ENCODE peak calls at places on chromosomes 4 and X, in seven cellular contexts. K, N, Q, Y, V, F and S are unnamed samples.

GRCh38 chrX:131081772-131082755 is 23.9 kb downstream of the ARHGAP36 start:
- DNase-seq in K (no peak), N (no peak), Q (no peak), Y (no peak), V (no peak), F (peak; percentile 44), S (no peak)

GRCh38 chrX:27883468-27884092 is 75.8 kb downstream of the MAGEB10 start:
- DNase-seq in K (no peak), N (no peak), Q (no peak), Y (no peak), V (no peak), F (peak; percentile 63), S (no peak)

GRCh38 chr4:142547974-142548373 is 298.1 kb downstream of the INPP4B start:
- DNase-seq in K (no peak), N (no peak), Q (no peak), Y (no peak), V (no peak), F (no peak), S (no peak)

GRCh38 chr4:40182979-40183378 is 13.9 kb upstream of the RHOH start:
- DNase-seq in K (no peak), N (no peak), Q (no peak), Y (no peak), V (no peak), F (no peak), S (no peak)

GRCh38 chrX:17812763-17813162 is 48.3 kb downstream of the RAI2 start:
- DNase-seq in K (no peak), N (no peak), Q (no peak), Y (no peak), V (no peak), F (peak; percentile 49), S (no peak)

GRCh38 chr4:120801171-120801758 is 121.3 kb downstream of the PRDM5 start:
- DNase-seq in K (no peak), N (no peak), Q (no peak), Y (no peak), V (no peak), F (no peak), S (peak; percentile 31)

GRCh38 chr4:140238353-140239041 is 84.5 kb upstream of the MAML3 start:
- DNase-seq in K (peak; percentile 59), N (peak; percentile 91), Q (no peak), Y (peak; percentile 81), V (peak; percentile 95), F (peak; percentile 69), S (peak; percentile 99)

GRCh38 chrX:154827624-154828408 is 6.6 kb downstream of the SMIM9 start:
- DNase-seq in K (no peak), N (no peak), Q (peak; percentile 79), Y (no peak), V (no peak), F (no peak), S (no peak)

GRCh38 chr4:116397291-116397690 is 688.1 kb downstream of the TRAM1L1 start:
- DNase-seq in K (no peak), N (no peak), Q (no peak), Y (no peak), V (no peak), F (no peak), S (no peak)

GRCh38 chr4:144343143-144343755 is 202.7 kb upstream of the GYPA start:
- DNase-seq in K (no peak), N (no peak), Q (no peak), Y (no peak), V (no peak), F (no peak), S (no peak)

GRCh38 chr4:41142946-41143720 is 71.2 kb downstream of the APBB2 start:
- DNase-seq in K (no peak), N (no peak), Q (no peak), Y (peak; percentile 48), V (no peak), F (no peak), S (peak; percentile 73)

GRCh38 chr4:93092765-93093164 is 735.8 kb upstream of the ATOH1 start:
- DNase-seq in K (no peak), N (no peak), Q (peak; percentile 81), Y (no peak), V (no peak), F (no peak), S (no peak)

GRCh38 chrX:105460366-105460765 is 239.9 kb upstream of the TEX13A start:
- DNase-seq in K (no peak), N (no peak), Q (no peak), Y (no peak), V (no peak), F (no peak), S (no peak)

GRCh38 chr4:127916512-127916911 is 35.8 kb downstream of the PLK4 start:
- DNase-seq in K (no peak), N (no peak), Q (no peak), Y (no peak), V (no peak), F (no peak), S (no peak)

GRCh38 chrX:65647801-65648200 is 19.7 kb upstream of the MSN start:
- DNase-seq in K (no peak), N (no peak), Q (no peak), Y (no peak), V (no peak), F (no peak), S (no peak)

GRCh38 chrX:129983575-129984131 is 1.2 kb downstream of the BCORL1 start:
- DNase-seq in K (no peak), N (peak; percentile 64), Q (no peak), Y (peak; percentile 8), V (no peak), F (peak; percentile 74), S (peak; percentile 15)

GRCh38 chrX:149829751-149830191 is 48.0 kb downstream of the MAGEA9 start:
- DNase-seq in K (no peak), N (no peak), Q (no peak), Y (no peak), V (no peak), F (peak; percentile 25), S (no peak)

GRCh38 chr4:159268607-159269006 is 165.7 kb downstream of the RAPGEF2 start:
- DNase-seq in K (no peak), N (no peak), Q (no peak), Y (no peak), V (no peak), F (no peak), S (no peak)

GRCh38 chr4:159269956-159270355 is 167.1 kb downstream of the RAPGEF2 start:
- DNase-seq in K (no peak), N (no peak), Q (no peak), Y (no peak), V (no peak), F (no peak), S (no peak)

GRCh38 chr4:159267940-159268327 is 165.1 kb downstream of the RAPGEF2 start:
- DNase-seq in K (no peak), N (no peak), Q (no peak), Y (no peak), V (no peak), F (no peak), S (no peak)

GRCh38 chr4:159269143-159269542 is 166.3 kb downstream of the RAPGEF2 start:
- DNase-seq in K (no peak), N (no peak), Q (no peak), Y (no peak), V (no peak), F (no peak), S (no peak)

GRCh38 chr4:159267023-159267939 is 164.4 kb downstream of the RAPGEF2 start:
- DNase-seq in K (no peak), N (no peak), Q (no peak), Y (no peak), V (no peak), F (peak; percentile 18), S (no peak)
- H3K4me3 ChIP-seq in K (no peak overlapping the region), N (peak overlapping the region; percentile 33), Q (no peak overlapping the region), Y (no peak overlapping the region), V (peak overlapping the region; percentile 35), F (no peak overlapping the region), S (no peak overlapping the region)

GRCh38 chr4:7649741-7650531 is 215.2 kb upstream of the PSAPL1 start:
- DNase-seq in K (no peak), N (no peak), Q (no peak), Y (no peak), V (peak; percentile 92), F (no peak), S (no peak)

GRCh38 chr4:7652006-7652405 is 217.3 kb upstream of the PSAPL1 start:
- DNase-seq in K (no peak), N (no peak), Q (no peak), Y (no peak), V (no peak), F (no peak), S (no peak)

GRCh38 chr4:7649411-7649740 is 214.6 kb upstream of the PSAPL1 start:
- DNase-seq in K (no peak), N (no peak), Q (no peak), Y (no peak), V (no peak), F (no peak), S (no peak)

GRCh38 chr4:7651461-7651921 is 216.8 kb upstream of the PSAPL1 start:
- DNase-seq in K (no peak), N (peak; percentile 54), Q (no peak), Y (peak; percentile 37), V (no peak), F (peak; percentile 49), S (peak; percentile 29)

DNA sequence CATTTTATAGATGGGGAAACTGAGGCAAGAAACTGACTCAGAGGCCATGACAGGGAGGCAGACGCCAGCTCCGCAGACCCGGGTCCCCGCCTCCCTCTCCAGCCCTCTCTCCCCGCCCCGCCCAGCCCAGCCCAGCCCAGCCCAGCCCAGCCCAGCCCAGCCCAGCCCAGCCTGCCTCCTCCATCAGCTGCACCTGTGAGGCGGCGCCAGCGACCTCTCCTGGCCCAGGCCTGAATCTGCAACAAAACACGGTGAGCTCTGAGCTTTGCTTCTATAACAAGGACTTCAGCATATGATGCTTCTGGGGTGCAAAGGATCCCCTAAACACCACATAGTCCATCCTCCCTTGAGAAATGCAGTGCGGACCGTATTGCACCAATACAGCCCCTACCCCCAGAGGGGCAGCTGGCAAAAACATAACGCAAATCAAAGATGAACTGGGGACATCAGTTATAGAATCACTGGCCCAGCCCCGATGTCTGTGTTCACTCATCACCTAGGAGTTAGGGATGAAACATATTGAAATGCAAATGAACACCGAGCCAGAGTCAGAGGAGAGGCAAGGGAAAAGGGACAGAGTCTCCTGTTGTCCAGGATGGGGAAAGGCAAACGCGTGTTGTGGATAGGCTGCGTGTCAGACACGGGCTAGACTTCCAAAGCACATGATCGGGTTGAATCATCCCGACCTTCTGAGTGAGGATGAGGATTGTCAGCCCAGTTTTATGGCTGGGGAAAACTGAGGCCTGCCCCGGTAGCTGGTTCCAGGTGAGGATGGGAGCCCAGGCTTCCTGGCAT is 216.1 kb upstream of the PSAPL1 start:
- DNase-seq in K (no peak), N (no peak), Q (no peak), Y (no peak), V (no peak), F (peak; percentile 86), S (no peak)
- TF ChIP-seq CTCF in K (no peak), N (no peak), Q (no peak), Y (no peak), V (no peak), F (peak; percentile 62), S (no peak)

GRCh38 chrX:136453114-136453513 is 34.6 kb upstream of the BRS3 start:
- DNase-seq in K (no peak), N (no peak), Q (no peak), Y (no peak), V (no peak), F (no peak), S (no peak)
- H3K27ac ChIP-seq in K (no peak overlapping the region), N (no peak overlapping the region), Q (no peak overlapping the region), Y (no peak overlapping the region), V (no peak overlapping the region), F (no peak overlapping the region), S (no peak overlapping the region)

DNA sequence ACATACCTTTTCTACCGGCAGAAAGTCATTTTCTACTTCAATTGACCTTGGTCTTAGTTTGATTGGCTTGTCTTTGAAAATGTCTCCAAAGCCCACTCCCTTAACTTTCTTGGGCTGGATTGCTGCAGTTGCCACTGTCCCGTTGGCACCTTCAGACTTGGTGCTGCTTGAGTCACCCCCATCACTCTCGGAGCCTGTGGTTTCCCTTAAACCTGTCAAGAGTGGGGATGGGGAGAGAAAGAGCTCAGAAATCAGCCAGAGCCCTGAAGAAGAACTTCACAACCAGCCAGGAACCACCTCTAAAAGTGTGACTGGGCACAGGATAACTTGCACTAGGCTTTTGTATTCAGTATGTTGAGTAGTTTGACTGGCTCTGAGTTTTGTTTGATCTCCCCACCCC is 168.5 kb upstream of the MAP3K15 start:
- DNase-seq in K (no peak), N (no peak), Q (no peak), Y (no peak), V (no peak), F (no peak), S (no peak)
- H3K4me3 ChIP-seq in K (no peak overlapping the region), N (no peak overlapping the region), Q (no peak overlapping the region), Y (no peak overlapping the region), V (no peak overlapping the region), F (no peak overlapping the region), S (no peak overlapping the region)